ENCODE peak calls at places on chromosomes 7 and 10, in six cellular contexts. B, Y, D, Z, K and T are unnamed samples. For H3K9me3, the result is how much of the 10 kb centered on the place peaks cover.

GRCh38 chr7:35038340-35038738 is 1.1 kb upstream of the DPY19L1 start:
- DNase-seq in K (no peak), Y (no peak), B (no peak), Z (no peak), D (no peak), T (no peak)

GRCh38 chr7:95322874-95323273 is 1.5 kb downstream of the PON1 start:
- DNase-seq in K (no peak), B (no peak), Y (no peak), Z (no peak), D (no peak), T (no peak)

GRCh38 chr10:4470231-4470840 is 355.7 kb upstream of the AKR1E2 start:
- DNase-seq in Y (no peak), Z (no peak), B (no peak), K (peak), D (no peak), T (no peak)

GRCh38 chr7:95593343-95593742 is 3.0 kb downstream of the PDK4 start:
- DNase-seq in B (no peak), Z (no peak), Y (no peak), K (no peak), D (no peak), T (no peak)

GRCh38 chr10:100743626-100744135 is 1.7 kb upstream of the PAX2 start:
- DNase-seq in Y (peak), Z (no peak), K (peak), D (no peak), B (no peak), T (no peak)

GRCh38 chr10:99659868-99660366 is 608 bp downstream of the ENTPD7 start:
- DNase-seq in D (no peak), B (no peak), Y (no peak), Z (no peak), K (peak), T (no peak)

GRCh38 chr7:140231779-140232491 is 55.2 kb upstream of the KDM7A start:
- DNase-seq in Y (no peak), B (no peak), Z (no peak), K (no peak), D (no peak), T (no peak)

GRCh38 chr7:73520673-73521635 is 1.1 kb downstream of the BAZ1B start:
- DNase-seq in D (no peak), B (no peak), Y (no peak), K (peak), Z (no peak), T (no peak)

GRCh38 chr7:150379590-150380379 is 655 bp downstream of the ZNF775 start:
- DNase-seq in K (no peak), B (peak), Y (no peak), D (no peak), Z (no peak), T (no peak)

GRCh38 chr7:75559355-75559986 is 67.4 kb downstream of the SPDYE5 start:
- DNase-seq in B (no peak), D (no peak), K (no peak), Z (no peak), Y (no peak), T (no peak)

GRCh38 chr7:151087247-151088018 is 1.2 kb downstream of the AGAP3 start:
- DNase-seq in B (peak), D (no peak), Y (peak), Z (peak), K (peak), T (no peak)

GRCh38 chr10:130221456-130222375 is 85.5 kb downstream of the GLRX3 start:
- DNase-seq in Z (no peak), B (no peak), Y (no peak), D (no peak), K (no peak), T (no peak)

GRCh38 chr10:55144001-55144400 is 343.0 kb upstream of the PCDH15 start:
- DNase-seq in D (no peak), Y (no peak), Z (no peak), B (no peak), K (no peak), T (no peak)

GRCh38 chr10:103506061-103506460 is 12.6 kb downstream of the NEURL1 start:
- DNase-seq in D (no peak), K (no peak), B (peak), Z (no peak), Y (no peak), T (no peak)

GRCh38 chr7:66326501-66327180 is 121.5 kb downstream of the TPST1 start:
- DNase-seq in D (no peak), K (peak), Y (no peak), B (no peak), Z (no peak), T (no peak)

GRCh38 chr10:79898597-79899325 is 50.1 kb downstream of the SFTPD start:
- DNase-seq in Y (no peak), D (no peak), Z (no peak), B (no peak), K (no peak), T (no peak)

GRCh38 chr10:120581496-120581895 is 124.5 kb downstream of the PLPP4 start:
- DNase-seq in K (no peak), D (no peak), Y (no peak), Z (no peak), B (no peak), T (no peak)

GRCh38 chr10:32501906-32502305 is 56.0 kb downstream of the CCDC7 start:
- DNase-seq in K (no peak), Y (no peak), B (no peak), Z (no peak), D (no peak), T (no peak)

GRCh38 chr7:4837814-4838625 is 23.8 kb downstream of the PAPOLB start:
- DNase-seq in Y (no peak), K (no peak), B (no peak), D (no peak), Z (no peak), T (no peak)

GRCh38 chr10:45064998-45065397 is 64.3 kb downstream of the ZNF22 start:
- DNase-seq in D (no peak), K (no peak), B (no peak), Y (no peak), Z (no peak), T (no peak)

GRCh38 chr7:45196374-45196773 is 38.8 kb downstream of the RAMP3 start:
- DNase-seq in Z (no peak), D (no peak), B (no peak), K (no peak), Y (no peak), T (no peak)

GRCh38 chr10:112783653-112784426 is 166.2 kb upstream of the TCF7L2 start:
- DNase-seq in Z (no peak), B (no peak), Y (no peak), D (no peak), K (no peak), T (no peak)

GRCh38 chr7:43621729-43622448 is 39.0 kb downstream of the STK17A start:
- DNase-seq in Y (no peak), B (no peak), K (no peak), D (no peak), Z (no peak), T (no peak)

GRCh38 chr10:7707858-7708622 is 4.9 kb downstream of the ITIH2 start:
- DNase-seq in B (no peak), Y (no peak), Z (no peak), D (no peak), K (no peak), T (no peak)

GRCh38 chr10:93028881-93029280 is 31.7 kb upstream of the CYP26C1 start:
- DNase-seq in K (peak), B (no peak), Z (no peak), Y (no peak), D (no peak), T (no peak)

GRCh38 chr10:58209669-58210068 is 58.0 kb downstream of the IPMK start:
- DNase-seq in B (no peak), Y (no peak), Z (peak), D (no peak), K (peak), T (no peak)

GRCh38 chr7:90743626-90744025 is 147.5 kb downstream of the CDK14 start:
- DNase-seq in Z (no peak), D (no peak), Y (no peak), K (no peak), B (no peak), T (no peak)

GRCh38 chr7:126715076-126715475 is 537.7 kb downstream of the GRM8 start:
- DNase-seq in K (no peak), D (no peak), Z (no peak), B (no peak), Y (no peak), T (no peak)

GRCh38 chr10:3365630-3366029 is 193.0 kb upstream of the PITRM1 start:
- DNase-seq in D (no peak), Y (no peak), Z (no peak), K (no peak), B (no peak), T (no peak)

GRCh38 chr7:147013820-147014219 is 897.2 kb downstream of the CNTNAP2 start:
- DNase-seq in Y (no peak), Z (no peak), K (peak), B (no peak), D (no peak), T (no peak)

GRCh38 chr10:132927824-132928223 is 14.5 kb downstream of the CFAP46 start:
- DNase-seq in Z (no peak), K (no peak), Y (no peak), B (no peak), D (no peak), T (no peak)

GRCh38 chr7:21887779-21888178 is 57.9 kb downstream of the CDCA7L start:
- DNase-seq in Z (no peak), B (no peak), D (no peak), Y (no peak), K (no peak), T (no peak)

GRCh38 chr7:87797798-87798403 is 78.3 kb downstream of the SLC25A40 start:
- DNase-seq in Z (no peak), Y (peak), K (peak), D (peak), B (no peak), T (no peak)

GRCh38 chr7:138729444-138729843 is 28.3 kb upstream of the SVOPL start:
- DNase-seq in Y (no peak), D (no peak), Z (no peak), B (no peak), K (no peak), T (no peak)

GRCh38 chr10:34098817-34099567 is 716.1 kb downstream of the PARD3 start:
- DNase-seq in Z (no peak), Y (no peak), K (no peak), D (no peak), B (no peak), T (no peak)

GRCh38 chr10:34094961-34095360 is 720.1 kb downstream of the PARD3 start:
- DNase-seq in Z (no peak), D (no peak), K (no peak), B (no peak), Y (no peak), T (no peak)

GRCh38 chr10:34101001-34101400 is 714.1 kb downstream of the PARD3 start:
- DNase-seq in D (no peak), K (no peak), Z (no peak), B (no peak), Y (no peak), T (no peak)

GRCh38 chr10:34094146-34094696 is 720.9 kb downstream of the PARD3 start:
- DNase-seq in B (no peak), K (no peak), Y (no peak), Z (no peak), D (no peak), T (no peak)

GRCh38 chr10:34097682-34098081 is 717.4 kb downstream of the PARD3 start:
- DNase-seq in Z (no peak), D (no peak), K (no peak), Y (no peak), B (no peak), T (no peak)
- H3K9me3 ChIP-seq in Z (under half), D (under half), K (under half), Y (under half), B (under half), T (under half)

GRCh38 chr7:64642046-64642445 is 23.9 kb upstream of the ZNF107 start:
- DNase-seq in Y (no peak), Z (no peak), K (no peak), D (no peak), B (no peak), T (no peak)
- H3K9me3 ChIP-seq in Y (under half), Z (under half), K (under half), D (under half), B (under half), T (under half)

GRCh38 chr10:60739581-60739980 is 38.7 kb upstream of the CDK1 start:
- DNase-seq in K (peak), Z (no peak), B (no peak), Y (no peak), D (no peak), T (no peak)
- H3K9me3 ChIP-seq in K (under half), Z (under half), B (under half), Y (under half), D (under half), T (under half)

DNA sequence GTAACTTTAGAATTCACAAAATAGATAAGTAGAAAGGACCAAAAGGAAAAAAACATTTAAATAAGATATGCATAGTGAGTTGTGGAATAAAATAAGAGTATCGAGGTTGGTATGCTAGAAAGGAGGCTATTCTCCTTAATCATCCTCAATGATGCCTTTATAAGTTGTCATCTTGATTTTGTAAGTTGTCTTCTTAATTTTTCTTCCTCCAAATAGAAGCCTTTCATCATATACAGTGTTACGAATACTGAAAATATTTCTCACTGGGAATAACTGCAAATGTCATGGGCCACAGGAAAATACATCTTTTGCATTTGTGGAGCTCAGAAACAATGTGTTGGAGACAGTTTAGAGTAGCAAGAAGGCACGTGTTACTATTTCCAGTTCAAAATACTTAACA is 31.5 kb upstream of the PRTFDC1 start:
- DNase-seq in Y (no peak), Z (no peak), K (no peak), B (no peak), D (no peak), T (no peak)
- H3K9me3 ChIP-seq in Y (under half), Z (under half), K (under half), B (under half), D (under half), T (under half)

GRCh38 chr7:143314107-143314506 is 1.8 kb upstream of the CLCN1 start:
- DNase-seq in D (no peak), Z (no peak), Y (no peak), K (no peak), B (no peak), T (no peak)
- H3K9me3 ChIP-seq in D (under half), Z (under half), Y (under half), K (under half), B (under half), T (under half)

GRCh38 chr7:122364761-122365280 is 60.3 kb upstream of the FEZF1 start:
- DNase-seq in Y (no peak), B (no peak), K (no peak), Z (no peak), D (no peak), T (no peak)
- H3K9me3 ChIP-seq in Y (under half), B (under half), K (under half), Z (under half), D (under half), T (under half)